ENCODE peak calls at places on chromosomes 3 and 15, in five cellular contexts. W is HT-29, U is WERI-Rb-1, A is Right ventricle myocardium superior, Y is uterus. B is an unnamed sample.
A peak's percentile ranks its signal among the peaks of the same experiment; 100 is the strongest.

GRCh38 chr3:96991812-96992211 is 177.4 kb downstream of the EPHA6 start:
- DNase-seq in W (no peak), U (no peak), A (no peak), Y (no peak), B (no peak)

GRCh38 chr15:93071469-93071891 is 17.5 kb downstream of the RGMA start:
- DNase-seq in W (no peak), U (no peak), A (no peak), Y (no peak), B (no peak)

GRCh38 chr3:12954891-12955650 is 113.7 kb upstream of the RPL32 start:
- DNase-seq in W (peak; percentile 41), U (no peak), A (peak; percentile 90), Y (peak; percentile 53), B (no peak)

GRCh38 chr15:45795487-45796069 is 160.7 kb downstream of the SQOR start:
- DNase-seq in W (peak; percentile 85), U (peak; percentile 62), A (no peak), Y (no peak), B (peak; percentile 30)

GRCh38 chr3:179336345-179336929 is 11.1 kb upstream of the MFN1 start:
- DNase-seq in W (no peak), U (no peak), A (no peak), Y (no peak), B (no peak)

GRCh38 chr15:74314897-74315438 is 52.5 kb downstream of the CYP11A1 start:
- DNase-seq in W (no peak), U (peak; percentile 16), A (no peak), Y (no peak), B (no peak)

GRCh38 chr15:75952512-75952911 is 48.8 kb downstream of the FBXO22 start:
- DNase-seq in W (no peak), U (no peak), A (no peak), Y (no peak), B (no peak)

GRCh38 chr3:128271536-128272332 is 118.5 kb downstream of the EEFSEC start:
- DNase-seq in W (no peak), U (no peak), A (no peak), Y (no peak), B (no peak)

GRCh38 chr3:51969841-51970240 is 2.6 kb upstream of the PCBP4 start:
- DNase-seq in W (no peak), U (no peak), A (no peak), Y (no peak), B (no peak)

GRCh38 chr15:28935316-28935715 is 49.5 kb downstream of the APBA2 start:
- DNase-seq in W (peak; percentile 18), U (no peak), A (no peak), Y (no peak), B (no peak)

GRCh38 chr3:71101014-71101413 is 482.5 kb downstream of the FOXP1 start:
- DNase-seq in W (no peak), U (no peak), A (no peak), Y (no peak), B (no peak)

GRCh38 chr3:46921871-46922271 is 44.4 kb downstream of the PTH1R start:
- DNase-seq in W (no peak), U (no peak), A (no peak), Y (no peak), B (no peak)

GRCh38 chr3:23308986-23309625 is 106.0 kb downstream of the UBE2E2 start:
- DNase-seq in W (no peak), U (no peak), A (no peak), Y (no peak), B (no peak)

GRCh38 chr15:101458908-101459578 is 30.5 kb downstream of the PCSK6 start:
- DNase-seq in W (peak; percentile 74), U (no peak), A (peak; percentile 64), Y (peak; percentile 42), B (no peak)

GRCh38 chr3:178900244-178900643 is 171.4 kb downstream of the ZMAT3 start:
- DNase-seq in W (no peak), U (no peak), A (no peak), Y (no peak), B (no peak)

B was measured in NT2/D1.